ENCODE peak calls at places on chromosomes 2 and 18, in seven cellular contexts. S is stomach, R is ovary, F is sigmoid colon, A is tibial nerve, P is uterus, G is body of pancreas. D is an unnamed sample.

GRCh38 chr2:240217431-240218301 is 77.2 kb upstream of the OTOS start:
- DNase-seq in G (no peak), F (peak; percentile 51), P (peak; percentile 11), S (peak; percentile 23), R (peak; percentile 12), A (no peak), D (peak; percentile 39)

GRCh38 chr2:108119026-108119425 is 120.7 kb upstream of the SULT1C3 start:
- DNase-seq in R (no peak), G (no peak), A (no peak), F (no peak), S (no peak), P (no peak), D (peak; percentile 48)

GRCh38 chr2:139909160-139909559 is 1129.0 kb upstream of the NXPH2 start:
- DNase-seq in G (no peak), F (no peak), A (no peak), S (no peak), P (no peak), R (no peak), D (no peak)

GRCh38 chr2:46803911-46804670 is 111.5 kb downstream of the MCFD2 start:
- DNase-seq in F (peak; percentile 47), G (no peak), S (no peak), R (no peak), P (no peak), A (no peak), D (no peak)

GRCh38 chr2:41736586-41736985 is 311.2 kb upstream of the PKDCC start:
- DNase-seq in P (no peak), A (no peak), R (no peak), F (no peak), G (no peak), S (no peak), D (no peak)

GRCh38 chr2:170386554-170386953 is 208.6 kb downstream of the MYO3B start:
- DNase-seq in A (no peak), S (no peak), G (no peak), F (no peak), R (no peak), P (no peak), D (no peak)

GRCh38 chr2:202703091-202703490 is 68.3 kb downstream of the FAM117B start:
- DNase-seq in A (no peak), P (no peak), F (no peak), R (no peak), G (no peak), S (no peak), D (no peak)

GRCh38 chr18:70417847-70418246 is 129.0 kb downstream of the SOCS6 start:
- DNase-seq in A (no peak), S (no peak), R (no peak), G (no peak), P (no peak), F (no peak), D (no peak)

GRCh38 chr2:143458258-143458954 is 329.2 kb downstream of the ARHGAP15 start:
- DNase-seq in R (no peak), P (no peak), F (no peak), A (no peak), G (no peak), S (no peak), D (no peak)

GRCh38 chr2:74514368-74515270 is at the start of gene TLX2:
- DNase-seq in S (no peak), P (no peak), R (no peak), F (peak; percentile 54), G (no peak), A (no peak), D (peak; percentile 55)

GRCh38 chr18:27313678-27314077 is 128.6 kb upstream of the CHST9 start:
- DNase-seq in S (no peak), P (no peak), F (no peak), R (no peak), G (no peak), A (no peak), D (no peak)

GRCh38 chr18:68267583-68267982 is 447.3 kb downstream of the TMX3 start:
- DNase-seq in R (no peak), F (no peak), G (no peak), P (no peak), S (no peak), A (no peak), D (no peak)

GRCh38 chr2:164430166-164430783 is 191.0 kb downstream of the GRB14 start:
- DNase-seq in S (no peak), G (peak; percentile 19), F (no peak), A (no peak), P (no peak), R (peak; percentile 16), D (peak; percentile 46)

GRCh38 chr2:95165030-95165370 is 609 bp upstream of the ZNF2 start:
- DNase-seq in G (no peak), F (no peak), A (no peak), S (no peak), R (no peak), P (no peak), D (no peak)

GRCh38 chr2:95158441-95158840 is 1.2 kb downstream of the ZNF514 start:
- DNase-seq in R (no peak), P (no peak), F (no peak), A (no peak), G (no peak), S (no peak), D (no peak)

GRCh38 chr2:95165371-95166064 is at the start of gene ZNF2:
- DNase-seq in P (peak; percentile 99), F (peak; percentile 99), S (peak; percentile 99), A (peak; percentile 96), R (peak; percentile 97), G (peak; percentile 98), D (peak; percentile 98)

GRCh38 chr2:95158891-95159619 is 593 bp downstream of the ZNF514 start:
- DNase-seq in P (peak; percentile 42), G (peak; percentile 48), R (peak; percentile 54), F (peak; percentile 78), S (peak; percentile 45), A (peak; percentile 19), D (peak; percentile 67)

DNA sequence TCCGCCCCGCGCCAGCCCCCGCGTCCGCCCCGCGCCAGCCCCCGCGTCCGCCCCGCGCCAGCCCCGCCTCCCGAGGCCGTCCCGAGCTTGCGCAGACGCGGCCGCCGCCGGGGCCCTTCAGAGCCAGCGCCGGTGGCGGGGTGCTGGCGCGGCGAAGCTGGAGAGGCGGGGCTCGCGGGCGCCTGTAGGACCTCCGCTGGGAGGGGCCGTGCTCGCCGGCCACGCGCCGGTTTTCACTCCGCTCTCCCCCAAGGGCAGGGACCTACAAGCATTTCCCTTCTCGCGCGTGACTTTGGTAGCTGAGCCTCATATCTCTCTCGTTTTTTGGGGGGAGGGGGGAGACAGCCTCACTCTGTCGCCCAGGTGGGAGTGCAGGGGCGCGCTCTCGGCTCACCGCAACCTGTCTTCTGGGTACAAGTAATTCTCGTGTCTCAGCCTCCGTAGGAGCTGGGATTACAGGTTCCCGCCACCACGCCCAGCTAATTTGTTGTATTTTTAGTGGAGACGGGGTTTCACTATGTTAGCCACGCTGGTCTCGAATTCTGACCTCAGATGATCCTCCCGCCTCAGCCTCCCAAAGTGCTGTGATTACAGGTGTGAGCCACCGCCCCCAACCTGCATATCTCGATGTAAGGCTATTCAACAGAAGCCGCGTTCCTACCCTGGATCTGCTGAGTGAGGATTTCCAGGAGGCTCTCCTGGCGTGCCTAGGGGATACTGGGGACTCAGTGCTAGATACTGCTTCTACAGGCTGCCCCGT is at the start of gene ZNF514:
- DNase-seq in S (peak; percentile 87), G (peak; percentile 84), P (peak; percentile 75), F (peak; percentile 92), R (peak; percentile 82), A (peak; percentile 48), D (peak; percentile 71)
- TF ChIP-seq POLR2A in S (no peak), G (peak; percentile 43), P (no peak), F (no peak), R (peak; percentile 13), A (no peak), D (no peak)

DNA sequence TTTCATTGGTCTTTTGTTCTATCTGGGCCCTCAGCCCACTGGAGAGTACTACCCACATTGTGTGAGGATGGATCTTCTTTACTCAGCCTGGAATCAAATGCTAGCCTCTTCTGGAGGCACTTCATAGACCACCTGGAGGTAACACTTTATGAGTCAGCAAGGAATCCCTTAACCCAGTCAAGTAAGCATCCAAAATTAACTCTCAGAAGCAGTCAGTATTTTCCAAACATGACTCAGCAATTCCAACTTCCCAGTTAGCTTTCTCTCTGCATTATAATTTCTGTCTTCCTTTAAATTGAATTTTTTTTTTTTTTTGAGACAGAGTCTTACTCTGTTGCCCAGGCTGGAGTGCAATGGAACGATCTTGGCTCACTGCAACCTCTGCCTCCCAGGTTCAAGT is 142.7 kb downstream of the ACKR3 start:
- DNase-seq in S (no peak), G (no peak), P (no peak), A (no peak), F (no peak), R (no peak), D (no peak)
- H3K27ac ChIP-seq in S (no peak overlapping the region), G (no peak overlapping the region), P (no peak overlapping the region), A (no peak overlapping the region), F (no peak overlapping the region), R (no peak overlapping the region), D (no peak overlapping the region)

GRCh38 chr2:31693882-31694281 is 113.1 kb upstream of the SRD5A2 start:
- DNase-seq in R (no peak), A (no peak), F (no peak), G (no peak), S (no peak), P (no peak), D (no peak)
- H3K9me3 ChIP-seq in R (no peaks in the 10 kb centered on the region), A (peaks cover 11% of the 10 kb centered on the region), F (peaks cover 19% of the 10 kb centered on the region), G (peaks cover 5% of the 10 kb centered on the region), S (peaks cover 85% of the 10 kb centered on the region), P (no peaks in the 10 kb centered on the region), D (no peaks in the 10 kb centered on the region)

GRCh38 chr2:65129613-65130439 is at the start of gene RAB1A:
- DNase-seq in P (peak; percentile 100), S (peak; percentile 99), R (peak; percentile 99), A (peak; percentile 98), F (peak; percentile 100), G (peak; percentile 100), D (peak; percentile 98)
- TF ChIP-seq POLR2A in P (peak; percentile 91), S (peak; percentile 68), R (peak; percentile 96), A (peak; percentile 98), F (peak; percentile 86), G (peak; percentile 96), D (peak; percentile 81)